ENCODE peak calls at places on chromosomes 6 and 20, in ten cellular contexts. One of them, this sample, is unnamed.

GRCh38 chr20:3652646-3653596 is 10.3 kb downstream of the GFRA4 start:
- DNase-seq in pancreas: no peak
- DNase-seq in AG20443: no peak
- DNase-seq in neural progenitor cell: no peak
- DNase-seq in naive thymus-derived CD8-positive, alpha-beta T cell: no peak
- DNase-seq in NCI-H1417: no peak
- DNase-seq in CD8-positive, alpha-beta T cell: no peak
- DNase-seq in stimulated activated CD8-positive, alpha-beta memory T cell treated with anti-CD3 and anti-CD28 coated beads, Interleukin-7, amount 100 ng/mL, for 1 hour: no peak
- DNase-seq in HS-5: no peak
- DNase-seq in EL: no peak
- DNase-seq in this sample: no peak

GRCh38 chr6:138468320-138469015 is 30.8 kb downstream of the NHSL1 start:
- DNase-seq in NCI-H1417: peak
- DNase-seq in pancreas: no peak
- DNase-seq in stimulated activated CD8-positive, alpha-beta memory T cell treated with anti-CD3 and anti-CD28 coated beads, Interleukin-7, amount 100 ng/mL, for 1 hour: no peak
- DNase-seq in neural progenitor cell: no peak
- DNase-seq in HS-5: peak
- DNase-seq in AG20443: no peak
- DNase-seq in CD8-positive, alpha-beta T cell: no peak
- DNase-seq in EL: peak
- DNase-seq in naive thymus-derived CD8-positive, alpha-beta T cell: no peak
- DNase-seq in this sample: no peak

GRCh38 chr6:35804996-35805736 is at the start of gene LHFPL5:
- DNase-seq in neural progenitor cell: peak
- DNase-seq in CD8-positive, alpha-beta T cell: peak
- DNase-seq in pancreas: peak
- DNase-seq in stimulated activated CD8-positive, alpha-beta memory T cell treated with anti-CD3 and anti-CD28 coated beads, Interleukin-7, amount 100 ng/mL, for 1 hour: peak
- DNase-seq in HS-5: no peak
- DNase-seq in EL: no peak
- DNase-seq in NCI-H1417: peak
- DNase-seq in AG20443: peak
- DNase-seq in naive thymus-derived CD8-positive, alpha-beta T cell: peak
- DNase-seq in this sample: peak

GRCh38 chr20:38673731-38674177 is 50.5 kb upstream of the SLC32A1 start:
- DNase-seq in NCI-H1417: peak
- DNase-seq in pancreas: no peak
- DNase-seq in AG20443: peak
- DNase-seq in naive thymus-derived CD8-positive, alpha-beta T cell: peak
- DNase-seq in HS-5: no peak
- DNase-seq in stimulated activated CD8-positive, alpha-beta memory T cell treated with anti-CD3 and anti-CD28 coated beads, Interleukin-7, amount 100 ng/mL, for 1 hour: no peak
- DNase-seq in EL: peak
- DNase-seq in CD8-positive, alpha-beta T cell: no peak
- DNase-seq in neural progenitor cell: peak
- DNase-seq in this sample: no peak

GRCh38 chr6:28732052-28732451 is 191.7 kb downstream of the TRIM27 start:
- DNase-seq in pancreas: no peak
- DNase-seq in HS-5: no peak
- DNase-seq in AG20443: no peak
- DNase-seq in stimulated activated CD8-positive, alpha-beta memory T cell treated with anti-CD3 and anti-CD28 coated beads, Interleukin-7, amount 100 ng/mL, for 1 hour: no peak
- DNase-seq in CD8-positive, alpha-beta T cell: no peak
- DNase-seq in EL: no peak
- DNase-seq in NCI-H1417: no peak
- DNase-seq in neural progenitor cell: no peak
- DNase-seq in naive thymus-derived CD8-positive, alpha-beta T cell: no peak
- DNase-seq in this sample: no peak

GRCh38 chr6:158049055-158050028 is 67.7 kb downstream of the SYNJ2 start:
- DNase-seq in neural progenitor cell: no peak
- DNase-seq in NCI-H1417: no peak
- DNase-seq in pancreas: no peak
- DNase-seq in HS-5: no peak
- DNase-seq in AG20443: no peak
- DNase-seq in EL: no peak
- DNase-seq in naive thymus-derived CD8-positive, alpha-beta T cell: no peak
- DNase-seq in stimulated activated CD8-positive, alpha-beta memory T cell treated with anti-CD3 and anti-CD28 coated beads, Interleukin-7, amount 100 ng/mL, for 1 hour: no peak
- DNase-seq in CD8-positive, alpha-beta T cell: no peak
- DNase-seq in this sample: no peak

GRCh38 chr6:159837141-159837490 is 37.0 kb downstream of the PNLDC1 start:
- DNase-seq in AG20443: no peak
- DNase-seq in naive thymus-derived CD8-positive, alpha-beta T cell: no peak
- DNase-seq in stimulated activated CD8-positive, alpha-beta memory T cell treated with anti-CD3 and anti-CD28 coated beads, Interleukin-7, amount 100 ng/mL, for 1 hour: no peak
- DNase-seq in neural progenitor cell: no peak
- DNase-seq in NCI-H1417: no peak
- DNase-seq in CD8-positive, alpha-beta T cell: no peak
- DNase-seq in pancreas: no peak
- DNase-seq in HS-5: no peak
- DNase-seq in EL: no peak
- DNase-seq in this sample: no peak

GRCh38 chr6:159483259-159483658 is 209.8 kb downstream of the SOD2 start:
- DNase-seq in EL: no peak
- DNase-seq in stimulated activated CD8-positive, alpha-beta memory T cell treated with anti-CD3 and anti-CD28 coated beads, Interleukin-7, amount 100 ng/mL, for 1 hour: no peak
- DNase-seq in HS-5: no peak
- DNase-seq in naive thymus-derived CD8-positive, alpha-beta T cell: no peak
- DNase-seq in AG20443: no peak
- DNase-seq in pancreas: no peak
- DNase-seq in neural progenitor cell: no peak
- DNase-seq in NCI-H1417: no peak
- DNase-seq in CD8-positive, alpha-beta T cell: no peak
- DNase-seq in this sample: no peak

GRCh38 chr6:3808759-3809514 is 40.2 kb upstream of the FAM50B start:
- DNase-seq in NCI-H1417: no peak
- DNase-seq in pancreas: peak
- DNase-seq in EL: peak
- DNase-seq in stimulated activated CD8-positive, alpha-beta memory T cell treated with anti-CD3 and anti-CD28 coated beads, Interleukin-7, amount 100 ng/mL, for 1 hour: no peak
- DNase-seq in naive thymus-derived CD8-positive, alpha-beta T cell: no peak
- DNase-seq in AG20443: peak
- DNase-seq in HS-5: peak
- DNase-seq in CD8-positive, alpha-beta T cell: no peak
- DNase-seq in neural progenitor cell: no peak
- DNase-seq in this sample: peak

GRCh38 chr20:58869662-58870227 is 17.2 kb downstream of the GNAS start:
- DNase-seq in CD8-positive, alpha-beta T cell: no peak
- DNase-seq in EL: no peak
- DNase-seq in stimulated activated CD8-positive, alpha-beta memory T cell treated with anti-CD3 and anti-CD28 coated beads, Interleukin-7, amount 100 ng/mL, for 1 hour: no peak
- DNase-seq in NCI-H1417: no peak
- DNase-seq in pancreas: no peak
- DNase-seq in neural progenitor cell: no peak
- DNase-seq in AG20443: no peak
- DNase-seq in naive thymus-derived CD8-positive, alpha-beta T cell: no peak
- DNase-seq in HS-5: no peak
- DNase-seq in this sample: no peak

GRCh38 chr6:134177753-134178229 is 125.4 kb upstream of the SLC2A12 start:
- DNase-seq in naive thymus-derived CD8-positive, alpha-beta T cell: no peak
- DNase-seq in neural progenitor cell: no peak
- DNase-seq in NCI-H1417: no peak
- DNase-seq in AG20443: peak
- DNase-seq in pancreas: no peak
- DNase-seq in EL: peak
- DNase-seq in stimulated activated CD8-positive, alpha-beta memory T cell treated with anti-CD3 and anti-CD28 coated beads, Interleukin-7, amount 100 ng/mL, for 1 hour: no peak
- DNase-seq in CD8-positive, alpha-beta T cell: no peak
- DNase-seq in HS-5: no peak
- DNase-seq in this sample: no peak

GRCh38 chr20:44026932-44027685 is 112.5 kb downstream of the TOX2 start:
- DNase-seq in EL: no peak
- DNase-seq in stimulated activated CD8-positive, alpha-beta memory T cell treated with anti-CD3 and anti-CD28 coated beads, Interleukin-7, amount 100 ng/mL, for 1 hour: no peak
- DNase-seq in pancreas: no peak
- DNase-seq in HS-5: no peak
- DNase-seq in naive thymus-derived CD8-positive, alpha-beta T cell: no peak
- DNase-seq in NCI-H1417: no peak
- DNase-seq in neural progenitor cell: no peak
- DNase-seq in CD8-positive, alpha-beta T cell: no peak
- DNase-seq in AG20443: no peak
- DNase-seq in this sample: no peak

GRCh38 chr6:34462561-34462971 is 3.3 kb upstream of the PACSIN1 start:
- DNase-seq in neural progenitor cell: peak
- DNase-seq in NCI-H1417: peak
- DNase-seq in stimulated activated CD8-positive, alpha-beta memory T cell treated with anti-CD3 and anti-CD28 coated beads, Interleukin-7, amount 100 ng/mL, for 1 hour: no peak
- DNase-seq in pancreas: no peak
- DNase-seq in HS-5: no peak
- DNase-seq in naive thymus-derived CD8-positive, alpha-beta T cell: no peak
- DNase-seq in CD8-positive, alpha-beta T cell: no peak
- DNase-seq in EL: peak
- DNase-seq in AG20443: peak
- DNase-seq in this sample: no peak

GRCh38 chr6:146912730-146913680 is 291.2 kb upstream of the STXBP5 start:
- DNase-seq in CD8-positive, alpha-beta T cell: no peak
- DNase-seq in naive thymus-derived CD8-positive, alpha-beta T cell: no peak
- DNase-seq in HS-5: no peak
- DNase-seq in NCI-H1417: no peak
- DNase-seq in neural progenitor cell: no peak
- DNase-seq in pancreas: no peak
- DNase-seq in stimulated activated CD8-positive, alpha-beta memory T cell treated with anti-CD3 and anti-CD28 coated beads, Interleukin-7, amount 100 ng/mL, for 1 hour: no peak
- DNase-seq in EL: no peak
- DNase-seq in AG20443: no peak
- DNase-seq in this sample: no peak

GRCh38 chr20:19977373-19977770 is 39.8 kb upstream of the NAA20 start:
- DNase-seq in pancreas: no peak
- DNase-seq in naive thymus-derived CD8-positive, alpha-beta T cell: no peak
- DNase-seq in NCI-H1417: no peak
- DNase-seq in EL: no peak
- DNase-seq in CD8-positive, alpha-beta T cell: no peak
- DNase-seq in neural progenitor cell: no peak
- DNase-seq in HS-5: no peak
- DNase-seq in stimulated activated CD8-positive, alpha-beta memory T cell treated with anti-CD3 and anti-CD28 coated beads, Interleukin-7, amount 100 ng/mL, for 1 hour: no peak
- DNase-seq in AG20443: peak
- DNase-seq in this sample: no peak

GRCh38 chr6:125986956-125987617 is 747 bp downstream of the TRMT11 start:
- DNase-seq in neural progenitor cell: no peak
- DNase-seq in HS-5: no peak
- DNase-seq in naive thymus-derived CD8-positive, alpha-beta T cell: no peak
- DNase-seq in CD8-positive, alpha-beta T cell: no peak
- DNase-seq in stimulated activated CD8-positive, alpha-beta memory T cell treated with anti-CD3 and anti-CD28 coated beads, Interleukin-7, amount 100 ng/mL, for 1 hour: no peak
- DNase-seq in EL: peak
- DNase-seq in pancreas: no peak
- DNase-seq in AG20443: peak
- DNase-seq in NCI-H1417: no peak
- DNase-seq in this sample: no peak

GRCh38 chr20:20201124-20201523 is 148.8 kb downstream of the CFAP61 start:
- DNase-seq in NCI-H1417: no peak
- DNase-seq in AG20443: no peak
- DNase-seq in naive thymus-derived CD8-positive, alpha-beta T cell: no peak
- DNase-seq in EL: no peak
- DNase-seq in CD8-positive, alpha-beta T cell: no peak
- DNase-seq in stimulated activated CD8-positive, alpha-beta memory T cell treated with anti-CD3 and anti-CD28 coated beads, Interleukin-7, amount 100 ng/mL, for 1 hour: no peak
- DNase-seq in pancreas: no peak
- DNase-seq in HS-5: no peak
- DNase-seq in neural progenitor cell: no peak
- DNase-seq in this sample: no peak

GRCh38 chr6:139129284-139129683 is 5.6 kb upstream of the HECA start:
- DNase-seq in pancreas: no peak
- DNase-seq in CD8-positive, alpha-beta T cell: no peak
- DNase-seq in NCI-H1417: no peak
- DNase-seq in HS-5: no peak
- DNase-seq in AG20443: peak
- DNase-seq in naive thymus-derived CD8-positive, alpha-beta T cell: no peak
- DNase-seq in stimulated activated CD8-positive, alpha-beta memory T cell treated with anti-CD3 and anti-CD28 coated beads, Interleukin-7, amount 100 ng/mL, for 1 hour: no peak
- DNase-seq in neural progenitor cell: no peak
- DNase-seq in EL: no peak
- DNase-seq in this sample: no peak

GRCh38 chr6:105510746-105511145 is 107.9 kb upstream of the PREP start:
- DNase-seq in AG20443: peak
- DNase-seq in NCI-H1417: no peak
- DNase-seq in naive thymus-derived CD8-positive, alpha-beta T cell: no peak
- DNase-seq in CD8-positive, alpha-beta T cell: no peak
- DNase-seq in EL: no peak
- DNase-seq in stimulated activated CD8-positive, alpha-beta memory T cell treated with anti-CD3 and anti-CD28 coated beads, Interleukin-7, amount 100 ng/mL, for 1 hour: no peak
- DNase-seq in pancreas: no peak
- DNase-seq in HS-5: no peak
- DNase-seq in neural progenitor cell: no peak
- DNase-seq in this sample: no peak

GRCh38 chr20:18679020-18679419 is 91.2 kb downstream of the DTD1 start:
- DNase-seq in AG20443: no peak
- DNase-seq in pancreas: no peak
- DNase-seq in stimulated activated CD8-positive, alpha-beta memory T cell treated with anti-CD3 and anti-CD28 coated beads, Interleukin-7, amount 100 ng/mL, for 1 hour: no peak
- DNase-seq in HS-5: no peak
- DNase-seq in naive thymus-derived CD8-positive, alpha-beta T cell: no peak
- DNase-seq in EL: no peak
- DNase-seq in neural progenitor cell: no peak
- DNase-seq in CD8-positive, alpha-beta T cell: no peak
- DNase-seq in NCI-H1417: peak
- DNase-seq in this sample: no peak

GRCh38 chr6:159151266-159151855 is 17.8 kb upstream of the FNDC1 start:
- DNase-seq in NCI-H1417: peak
- DNase-seq in neural progenitor cell: peak
- DNase-seq in HS-5: peak
- DNase-seq in naive thymus-derived CD8-positive, alpha-beta T cell: peak
- DNase-seq in stimulated activated CD8-positive, alpha-beta memory T cell treated with anti-CD3 and anti-CD28 coated beads, Interleukin-7, amount 100 ng/mL, for 1 hour: peak
- DNase-seq in EL: peak
- DNase-seq in CD8-positive, alpha-beta T cell: peak
- DNase-seq in pancreas: peak
- DNase-seq in AG20443: peak
- DNase-seq in this sample: no peak

GRCh38 chr6:39893286-39893685 is 41.0 kb downstream of the MOCS1 start:
- DNase-seq in HS-5: no peak
- DNase-seq in naive thymus-derived CD8-positive, alpha-beta T cell: no peak
- DNase-seq in neural progenitor cell: no peak
- DNase-seq in NCI-H1417: no peak
- DNase-seq in AG20443: no peak
- DNase-seq in pancreas: no peak
- DNase-seq in CD8-positive, alpha-beta T cell: no peak
- DNase-seq in EL: no peak
- DNase-seq in stimulated activated CD8-positive, alpha-beta memory T cell treated with anti-CD3 and anti-CD28 coated beads, Interleukin-7, amount 100 ng/mL, for 1 hour: no peak
- DNase-seq in this sample: no peak

GRCh38 chr6:5466459-5466858 is 205.1 kb downstream of the FARS2 start:
- DNase-seq in pancreas: no peak
- DNase-seq in stimulated activated CD8-positive, alpha-beta memory T cell treated with anti-CD3 and anti-CD28 coated beads, Interleukin-7, amount 100 ng/mL, for 1 hour: no peak
- DNase-seq in neural progenitor cell: no peak
- DNase-seq in NCI-H1417: no peak
- DNase-seq in AG20443: peak
- DNase-seq in EL: peak
- DNase-seq in CD8-positive, alpha-beta T cell: no peak
- DNase-seq in naive thymus-derived CD8-positive, alpha-beta T cell: no peak
- DNase-seq in HS-5: no peak
- DNase-seq in this sample: no peak

GRCh38 chr6:13681305-13682061 is 30.2 kb downstream of the RANBP9 start:
- DNase-seq in neural progenitor cell: no peak
- DNase-seq in pancreas: no peak
- DNase-seq in AG20443: no peak
- DNase-seq in EL: no peak
- DNase-seq in stimulated activated CD8-positive, alpha-beta memory T cell treated with anti-CD3 and anti-CD28 coated beads, Interleukin-7, amount 100 ng/mL, for 1 hour: no peak
- DNase-seq in NCI-H1417: no peak
- DNase-seq in CD8-positive, alpha-beta T cell: no peak
- DNase-seq in HS-5: no peak
- DNase-seq in naive thymus-derived CD8-positive, alpha-beta T cell: peak
- DNase-seq in this sample: no peak

GRCh38 chr20:33309631-33310030 is 26.6 kb downstream of the BPIFB1 start:
- DNase-seq in HS-5: no peak
- DNase-seq in NCI-H1417: no peak
- DNase-seq in neural progenitor cell: no peak
- DNase-seq in AG20443: no peak
- DNase-seq in stimulated activated CD8-positive, alpha-beta memory T cell treated with anti-CD3 and anti-CD28 coated beads, Interleukin-7, amount 100 ng/mL, for 1 hour: no peak
- DNase-seq in EL: no peak
- DNase-seq in CD8-positive, alpha-beta T cell: no peak
- DNase-seq in pancreas: no peak
- DNase-seq in naive thymus-derived CD8-positive, alpha-beta T cell: no peak
- DNase-seq in this sample: no peak

GRCh38 chr6:93391982-93392381 is 27.4 kb downstream of the EPHA7 start:
- DNase-seq in EL: no peak
- DNase-seq in CD8-positive, alpha-beta T cell: no peak
- DNase-seq in neural progenitor cell: no peak
- DNase-seq in NCI-H1417: no peak
- DNase-seq in stimulated activated CD8-positive, alpha-beta memory T cell treated with anti-CD3 and anti-CD28 coated beads, Interleukin-7, amount 100 ng/mL, for 1 hour: no peak
- DNase-seq in AG20443: no peak
- DNase-seq in naive thymus-derived CD8-positive, alpha-beta T cell: no peak
- DNase-seq in HS-5: no peak
- DNase-seq in pancreas: no peak
- DNase-seq in this sample: no peak